ENCODE peak calls at places on chromosomes 11 and 22, in four cellular contexts. A is GM03348, T is GM04503, S is SW 1271. E is an unnamed sample.

GRCh38 chr22:40597541-40598453 is 38.7 kb downstream of the MRTFA start:
- DNase-seq in A (peak; percentile 53), T (no peak), S (no peak), E (no peak)

GRCh38 chr22:28142361-28142801 is 223.3 kb upstream of the PITPNB start:
- DNase-seq in A (peak; percentile 53), T (peak; percentile 96), S (peak; percentile 16), E (peak; percentile 42)

GRCh38 chr11:110712643-110713468 is 619 bp upstream of the ARHGAP20 start:
- DNase-seq in A (peak; percentile 24), T (no peak), S (no peak), E (peak; percentile 92)

GRCh38 chr11:69242583-69242940 is 51.4 kb upstream of the MYEOV start:
- DNase-seq in A (no peak), T (no peak), S (no peak), E (no peak)

GRCh38 chr11:36282926-36283325 is 6.3 kb downstream of the COMMD9 start:
- DNase-seq in A (no peak), T (no peak), S (no peak), E (no peak)

GRCh38 chr11:83566948-83567347 is 280.8 kb upstream of the CCDC90B start:
- DNase-seq in A (peak; percentile 49), T (peak; percentile 62), S (no peak), E (peak; percentile 23)

GRCh38 chr22:33111491-33111890 is 53.3 kb upstream of the SYN3 start:
- DNase-seq in A (no peak), T (no peak), S (no peak), E (peak; percentile 62)

GRCh38 chr22:46762238-46763050 is at the start of gene TBC1D22A:
- DNase-seq in A (peak; percentile 97), T (peak; percentile 59), S (peak; percentile 84), E (peak; percentile 99)

GRCh38 chr11:65692367-65692766 is 19.7 kb upstream of the KAT5 start:
- DNase-seq in A (no peak), T (no peak), S (no peak), E (no peak)

GRCh38 chr22:39179841-39180335 is 27.4 kb upstream of the CBX7 start:
- DNase-seq in A (no peak), T (no peak), S (no peak), E (peak; percentile 18)

GRCh38 chr22:21714059-21714770 is 21.4 kb downstream of the YPEL1 start:
- DNase-seq in A (no peak), T (no peak), S (no peak), E (peak; percentile 57)

GRCh38 chr22:49193901-49194465 is 633.7 kb downstream of the BRD1 start:
- DNase-seq in A (no peak), T (no peak), S (no peak), E (peak; percentile 68)

GRCh38 chr11:7520981-7521487 is 7.2 kb downstream of the PPFIBP2 start:
- DNase-seq in A (no peak), T (no peak), S (no peak), E (no peak)

GRCh38 chr22:47036936-47037485 is 274.6 kb downstream of the TBC1D22A start:
- DNase-seq in A (no peak), T (no peak), S (no peak), E (peak; percentile 36)

GRCh38 chr22:29146771-29147170 is 58.9 kb upstream of the EMID1 start:
- DNase-seq in A (no peak), T (no peak), S (no peak), E (no peak)

GRCh38 chr11:118338637-118339061 is 3.9 kb downstream of the CD3D start:
- DNase-seq in A (no peak), T (no peak), S (no peak), E (no peak)

GRCh38 chr22:18028817-18029527 is 4.6 kb upstream of the MICAL3 start:
- DNase-seq in A (no peak), T (no peak), S (no peak), E (peak; percentile 37)

GRCh38 chr22:50030315-50031188 is 18.0 kb upstream of the IL17REL start:
- DNase-seq in A (peak; percentile 92), T (peak; percentile 3), S (peak; percentile 16), E (peak; percentile 98)

GRCh38 chr11:13970986-13971385 is 8.5 kb downstream of the SPON1 start:
- DNase-seq in A (peak; percentile 9), T (no peak), S (no peak), E (no peak)

GRCh38 chr11:119479685-119480275 is 56.8 kb upstream of the THY1 start:
- DNase-seq in A (peak; percentile 82), T (no peak), S (peak; percentile 37), E (peak; percentile 80)

GRCh38 chr22:28345304-28345703 is 334.3 kb downstream of the TTC28 start:
- DNase-seq in A (peak; percentile 43), T (peak; percentile 44), S (no peak), E (no peak)

GRCh38 chr11:67299471-67300191 is 3.7 kb upstream of the SSH3 start:
- DNase-seq in A (no peak), T (no peak), S (no peak), E (no peak)